ENCODE peak calls at places on chromosomes 7 and 10, in seven cellular contexts. One of them, this sample, is unnamed.

GRCh38 chr7:142375710-142376313 is 118.0 kb upstream of the PRSS58 start:
- DNase-seq in IMR-90: peak
- DNase-seq in H1: peak
- DNase-seq in neuronal stem cell: no peak
- DNase-seq in mesendoderm: peak
- DNase-seq in H9: peak
- DNase-seq in mesenchymal stem cell: peak
- DNase-seq in this sample: peak

GRCh38 chr7:123208793-123209192 is 9.0 kb upstream of the SLC13A1 start:
- DNase-seq in IMR-90: no peak
- DNase-seq in H1: no peak
- DNase-seq in neuronal stem cell: no peak
- DNase-seq in mesendoderm: peak
- DNase-seq in H9: no peak
- DNase-seq in mesenchymal stem cell: peak
- DNase-seq in this sample: peak

GRCh38 chr7:81908220-81908619 is 138.4 kb upstream of the HGF start:
- DNase-seq in IMR-90: no peak
- DNase-seq in H1: no peak
- DNase-seq in neuronal stem cell: no peak
- DNase-seq in mesendoderm: no peak
- DNase-seq in H9: no peak
- DNase-seq in mesenchymal stem cell: no peak
- DNase-seq in this sample: no peak

GRCh38 chr10:50232261-50232639 is 19.1 kb downstream of the ASAH2 start:
- DNase-seq in IMR-90: no peak
- DNase-seq in H1: no peak
- DNase-seq in neuronal stem cell: no peak
- DNase-seq in mesendoderm: no peak
- DNase-seq in H9: no peak
- DNase-seq in mesenchymal stem cell: no peak
- DNase-seq in this sample: peak

GRCh38 chr10:67618116-67618515 is 77.9 kb downstream of the CTNNA3 start:
- DNase-seq in IMR-90: peak
- DNase-seq in H1: no peak
- DNase-seq in neuronal stem cell: no peak
- DNase-seq in mesendoderm: no peak
- DNase-seq in H9: no peak
- DNase-seq in mesenchymal stem cell: no peak
- DNase-seq in this sample: no peak

GRCh38 chr10:69458426-69459100 is 7.3 kb downstream of the TSPAN15 start:
- DNase-seq in IMR-90: no peak
- DNase-seq in H1: no peak
- DNase-seq in neuronal stem cell: no peak
- DNase-seq in mesendoderm: peak
- DNase-seq in H9: no peak
- DNase-seq in mesenchymal stem cell: no peak
- DNase-seq in this sample: peak

GRCh38 chr7:140200102-140200989 is 23.6 kb upstream of the KDM7A start:
- DNase-seq in IMR-90: peak
- DNase-seq in H1: no peak
- DNase-seq in neuronal stem cell: no peak
- DNase-seq in mesendoderm: no peak
- DNase-seq in H9: no peak
- DNase-seq in mesenchymal stem cell: peak
- DNase-seq in this sample: peak

GRCh38 chr7:138449580-138449979 is 10.5 kb upstream of the TRIM24 start:
- DNase-seq in IMR-90: no peak
- DNase-seq in H1: peak
- DNase-seq in neuronal stem cell: no peak
- DNase-seq in mesendoderm: peak
- DNase-seq in H9: peak
- DNase-seq in mesenchymal stem cell: no peak
- DNase-seq in this sample: no peak

DNA sequence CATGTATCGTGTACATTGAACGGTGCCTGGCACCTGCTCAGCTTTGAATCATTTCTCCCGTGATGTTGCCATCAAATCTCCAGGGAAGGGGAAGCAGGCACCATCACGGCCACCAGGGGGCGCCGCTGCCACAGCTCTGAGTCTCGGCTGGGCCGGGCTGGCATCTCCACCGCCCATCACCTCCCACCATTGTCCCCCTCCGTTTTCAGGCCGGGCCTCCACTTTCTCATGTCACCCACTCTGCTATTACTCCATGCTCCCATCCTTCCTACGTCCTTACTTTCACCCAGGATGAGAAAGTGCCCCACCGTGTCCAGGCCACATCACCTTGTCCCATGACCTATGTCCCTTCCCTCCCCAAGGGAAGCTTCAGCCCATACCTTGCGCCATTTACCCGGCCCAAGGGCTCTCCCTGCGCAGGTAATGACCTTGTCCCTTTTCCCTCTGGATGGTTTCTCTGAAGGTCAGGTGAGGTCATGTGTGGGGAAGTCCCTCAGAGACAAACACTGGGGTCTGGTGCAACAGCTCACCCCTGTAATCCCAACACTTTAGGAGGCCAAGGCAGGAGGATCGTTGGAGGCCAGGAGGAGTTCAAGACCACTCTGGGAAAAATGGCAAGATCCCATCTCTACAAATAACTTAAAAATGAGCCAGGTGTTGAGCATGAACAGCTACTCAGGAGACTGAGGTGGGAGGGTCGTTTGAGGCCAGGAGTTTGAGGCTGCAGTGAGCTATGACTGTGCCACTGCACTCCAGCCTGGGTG is 31.8 kb upstream of the OCM2 start:
- DNase-seq in IMR-90: peak
- DNase-seq in H1: peak
- DNase-seq in neuronal stem cell: peak
- DNase-seq in mesendoderm: peak
- DNase-seq in H9: peak
- DNase-seq in mesenchymal stem cell: peak
- DNase-seq in this sample: peak
- H3K18ac ChIP-seq in IMR-90: no peak
- H3K18ac ChIP-seq in H1: peak
- H3K18ac ChIP-seq in neuronal stem cell: peak
- H3K18ac ChIP-seq in mesendoderm: no peak
- H3K18ac ChIP-seq in H9: no peak
- H3K18ac ChIP-seq in mesenchymal stem cell: no peak
- H3K18ac ChIP-seq in this sample: no peak

DNA sequence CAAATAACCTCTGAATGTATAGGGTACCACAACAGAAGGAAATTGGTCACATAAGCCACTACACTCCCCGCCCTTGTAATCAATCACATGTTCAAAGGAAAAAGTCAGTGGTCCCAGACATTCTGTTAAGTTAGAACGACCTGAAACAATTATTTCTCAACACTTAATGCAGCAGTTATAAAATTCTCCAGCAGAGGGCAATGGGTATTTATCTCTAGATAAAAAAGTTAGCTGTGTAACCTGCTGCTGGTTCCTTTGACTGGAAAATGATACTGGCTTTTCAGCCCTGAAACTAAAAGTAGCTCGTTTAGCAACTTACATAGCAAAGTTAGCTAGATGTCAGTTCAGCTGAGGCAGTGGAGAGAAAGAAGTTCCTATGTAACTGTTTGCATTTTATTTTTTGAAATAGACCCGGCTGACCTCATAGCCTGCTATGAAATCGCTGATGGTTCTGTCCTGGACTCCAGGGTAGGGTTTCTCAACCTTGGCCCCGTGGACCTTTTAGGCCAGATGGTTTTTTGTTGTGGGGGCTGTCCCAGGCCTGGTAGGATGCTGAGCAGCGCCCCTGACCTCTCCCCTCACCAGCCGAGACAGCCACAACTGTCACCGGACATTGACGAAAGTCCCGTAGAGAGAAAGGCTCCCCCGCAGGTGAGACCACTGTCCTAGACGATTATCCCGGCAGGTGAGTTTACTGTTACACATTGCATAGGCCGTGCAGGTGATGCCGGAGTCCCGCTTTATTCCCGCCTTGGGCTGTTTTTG is 40.2 kb upstream of the PROSER2 start:
- DNase-seq in IMR-90: peak
- DNase-seq in H1: peak
- DNase-seq in neuronal stem cell: peak
- DNase-seq in mesendoderm: peak
- DNase-seq in H9: no peak
- DNase-seq in mesenchymal stem cell: peak
- DNase-seq in this sample: peak
- H3K27ac ChIP-seq in IMR-90: no peak
- H3K27ac ChIP-seq in H1: no peak
- H3K27ac ChIP-seq in neuronal stem cell: no peak
- H3K27ac ChIP-seq in mesendoderm: no peak
- H3K27ac ChIP-seq in H9: no peak
- H3K27ac ChIP-seq in mesenchymal stem cell: no peak
- H3K27ac ChIP-seq in this sample: no peak

GRCh38 chr10:114680557-114681117 is 22.6 kb upstream of the ABLIM1 start:
- DNase-seq in IMR-90: no peak
- DNase-seq in H1: no peak
- DNase-seq in neuronal stem cell: no peak
- DNase-seq in mesendoderm: no peak
- DNase-seq in H9: no peak
- DNase-seq in mesenchymal stem cell: no peak
- DNase-seq in this sample: no peak
- H3K18ac ChIP-seq in IMR-90: no peak
- H3K18ac ChIP-seq in H1: no peak
- H3K18ac ChIP-seq in neuronal stem cell: no peak
- H3K18ac ChIP-seq in mesendoderm: no peak
- H3K18ac ChIP-seq in H9: no peak
- H3K18ac ChIP-seq in mesenchymal stem cell: no peak
- H3K18ac ChIP-seq in this sample: no peak

GRCh38 chr7:34558026-34558425 is 100.0 kb upstream of the NPSR1 start:
- DNase-seq in IMR-90: no peak
- DNase-seq in H1: no peak
- DNase-seq in neuronal stem cell: no peak
- DNase-seq in mesendoderm: no peak
- DNase-seq in H9: no peak
- DNase-seq in mesenchymal stem cell: no peak
- DNase-seq in this sample: no peak
- H3K27ac ChIP-seq in IMR-90: no peak
- H3K27ac ChIP-seq in H1: no peak
- H3K27ac ChIP-seq in neuronal stem cell: no peak
- H3K27ac ChIP-seq in mesendoderm: no peak
- H3K27ac ChIP-seq in H9: no peak
- H3K27ac ChIP-seq in mesenchymal stem cell: no peak
- H3K27ac ChIP-seq in this sample: no peak